ENCODE peak calls at places on chromosomes 6 and 20, in five cellular contexts. N is kidney; B is stimulated activated CD4-positive, alpha-beta T cell treated with anti-CD3 and anti-CD28 coated beads, Interleukin-1b, Interleukin-23, amount 100 ng/mL, for 48 hours; W is MG63; F is left ventricle myocardium inferior. O is an unnamed sample.

GRCh38 chr20:51237278-51237677 is 214.4 kb upstream of the KCNG1 start:
- DNase-seq in N (no peak), B (no peak), W (no peak), F (peak), O (no peak)

GRCh38 chr6:156776470-156776840 is 723 bp upstream of the ARID1B start:
- DNase-seq in N (no peak), B (no peak), W (peak), F (no peak), O (no peak)

GRCh38 chr20:48658198-48658476 is 169.7 kb downstream of the PREX1 start:
- DNase-seq in N (no peak), B (no peak), W (no peak), F (no peak), O (no peak)

GRCh38 chr6:27553123-27553904 is 80.4 kb upstream of the ZNF184 start:
- DNase-seq in N (no peak), B (peak), W (peak), F (no peak), O (no peak)

GRCh38 chr6:117417851-117418250 is 7.9 kb downstream of the ROS1 start:
- DNase-seq in N (no peak), B (no peak), W (no peak), F (no peak), O (no peak)

GRCh38 chr6:157194643-157195042 is 128.7 kb downstream of the TMEM242 start:
- DNase-seq in N (no peak), B (no peak), W (no peak), F (no peak), O (no peak)

GRCh38 chr6:166626177-166627038 is 643 bp downstream of the RPS6KA2 start:
- DNase-seq in N (peak), B (peak), W (peak), F (no peak), O (peak)

GRCh38 chr20:50870572-50871161 is 60.6 kb downstream of the ADNP start:
- DNase-seq in N (no peak), B (no peak), W (no peak), F (no peak), O (no peak)

GRCh38 chr20:58150772-58151171 is 77.7 kb downstream of the ANKRD60 start:
- DNase-seq in N (peak), B (no peak), W (no peak), F (no peak), O (no peak)

GRCh38 chr6:167146173-167146572 is 11.6 kb downstream of the GPR31 start:
- DNase-seq in N (no peak), B (no peak), W (no peak), F (no peak), O (no peak)

GRCh38 chr6:42702200-42702599 is 20.2 kb downstream of the PRPH2 start:
- DNase-seq in N (peak), B (no peak), W (no peak), F (no peak), O (no peak)

GRCh38 chr6:128517124-128517523 is 3.3 kb downstream of the PTPRK start:
- DNase-seq in N (no peak), B (no peak), W (no peak), F (no peak), O (no peak)

GRCh38 chr6:65450451-65450850 is 256.6 kb downstream of the EYS start:
- DNase-seq in N (no peak), B (no peak), W (no peak), F (no peak), O (no peak)

GRCh38 chr6:129936329-129937165 is 75.4 kb upstream of the TMEM244 start:
- DNase-seq in N (no peak), B (peak), W (peak), F (no peak), O (peak)

GRCh38 chr20:58714923-58715708 is 22.5 kb downstream of the NPEPL1 start:
- DNase-seq in N (peak), B (no peak), W (no peak), F (peak), O (peak)

GRCh38 chr6:16544006-16544405 is 217.3 kb downstream of the ATXN1 start:
- DNase-seq in N (peak), B (no peak), W (no peak), F (peak), O (peak)

GRCh38 chr20:63094767-63095499 is 88.2 kb upstream of the BHLHE23 start:
- DNase-seq in N (peak), B (no peak), W (no peak), F (peak), O (no peak)

GRCh38 chr6:91860951-91861350 is 1274.1 kb upstream of the MAP3K7 start:
- DNase-seq in N (no peak), B (no peak), W (no peak), F (no peak), O (no peak)

GRCh38 chr6:30690403-30691207 is at the start of gene NRM:
- DNase-seq in N (peak), B (peak), W (peak), F (peak), O (peak)

GRCh38 chr20:60695223-60695622 is 556.8 kb upstream of the CDH4 start:
- DNase-seq in N (no peak), B (peak), W (peak), F (no peak), O (no peak)

GRCh38 chr6:44133003-44133931 is 5.9 kb downstream of the TMEM63B start:
- DNase-seq in N (no peak), B (no peak), W (peak), F (peak), O (peak)

GRCh38 chr6:108168501-108168979 is 2.7 kb downstream of the NR2E1 start:
- DNase-seq in N (peak), B (no peak), W (no peak), F (no peak), O (no peak)

GRCh38 chr20:47973519-47974233 is 188.4 kb upstream of the SULF2 start:
- DNase-seq in N (peak), B (no peak), W (no peak), F (peak), O (no peak)

GRCh38 chr20:11851646-11852045 is 66.0 kb upstream of the BTBD3 start:
- DNase-seq in N (no peak), B (no peak), W (no peak), F (no peak), O (no peak)

GRCh38 chr6:55276745-55277627 is 50.3 kb upstream of the GFRAL start:
- DNase-seq in N (no peak), B (no peak), W (no peak), F (peak), O (peak)

GRCh38 chr6:148818939-148819575 is 72.2 kb downstream of the UST start:
- DNase-seq in N (no peak), B (no peak), W (no peak), F (no peak), O (no peak)

GRCh38 chr20:32621071-32621913 is 36.2 kb upstream of the NOL4L start:
- DNase-seq in N (no peak), B (no peak), W (no peak), F (no peak), O (no peak)

GRCh38 chr6:83378621-83379388 is 52.0 kb downstream of the ME1 start:
- DNase-seq in N (no peak), B (no peak), W (no peak), F (no peak), O (no peak)

GRCh38 chr6:135066397-135066796 is 11.8 kb upstream of the HBS1L start:
- DNase-seq in N (no peak), B (no peak), W (no peak), F (no peak), O (no peak)

GRCh38 chr6:155943635-155944034 is 488.0 kb upstream of the NOX3 start:
- DNase-seq in N (no peak), B (no peak), W (no peak), F (no peak), O (no peak)

GRCh38 chr6:144585217-144585814 is 300.2 kb downstream of the UTRN start:
- DNase-seq in N (no peak), B (no peak), W (no peak), F (no peak), O (no peak)

GRCh38 chr6:5871296-5871695 is 135.4 kb downstream of the NRN1 start:
- DNase-seq in N (no peak), B (no peak), W (no peak), F (no peak), O (no peak)

GRCh38 chr6:11139051-11139960 is 27.8 kb upstream of the ERVFRD-1 start:
- DNase-seq in N (no peak), B (peak), W (no peak), F (no peak), O (no peak)

GRCh38 chr6:72787521-72788031 is 165.7 kb downstream of the KCNQ5 start:
- DNase-seq in N (no peak), B (no peak), W (peak), F (no peak), O (no peak)

GRCh38 chr6:39523987-39524386 is 201.2 kb downstream of the KIF6 start:
- DNase-seq in N (no peak), B (no peak), W (no peak), F (no peak), O (no peak)

GRCh38 chr6:142013286-142013685 is 119.4 kb upstream of the GJE1 start:
- DNase-seq in N (no peak), B (no peak), W (peak), F (no peak), O (no peak)

GRCh38 chr20:25046736-25047666 is 10.9 kb downstream of the ACSS1 start:
- DNase-seq in N (peak), B (no peak), W (no peak), F (no peak), O (no peak)

GRCh38 chr20:33985280-33985679 is 8.4 kb upstream of the RALY start:
- DNase-seq in N (no peak), B (no peak), W (no peak), F (no peak), O (no peak)

O was measured in adrenal gland.